ENCODE peak calls at places on chromosomes 6 and 20, in seven cellular contexts. One of them, this sample, is unnamed.

GRCh38 chr20:44644384-44645131 is 6.9 kb downstream of the ADA start:
- DNase-seq in stimulated activated CD4-positive, alpha-beta T cell treated with anti-CD3 and anti-CD28 coated beads, Interleukin-12 subunit alpha, Interleukin-12 subunit beta, amount 100 ng/mL, for 4 hours: no peak
- DNase-seq in iris pigment epithelial cell: no peak
- DNase-seq in activated CD4-positive, CD25-positive, alpha-beta regulatory T cell: no peak
- DNase-seq in NCI-H526 treated with DMSO at 0.1 percent for 48 hours: no peak
- DNase-seq in CD8-positive, alpha-beta T cell: peak; percentile 65
- DNase-seq in posterior vena cava: no peak
- DNase-seq in this sample: no peak

GRCh38 chr6:110488606-110489005 is 12.2 kb upstream of the SLC22A16 start:
- DNase-seq in stimulated activated CD4-positive, alpha-beta T cell treated with anti-CD3 and anti-CD28 coated beads, Interleukin-12 subunit alpha, Interleukin-12 subunit beta, amount 100 ng/mL, for 4 hours: no peak
- DNase-seq in iris pigment epithelial cell: no peak
- DNase-seq in activated CD4-positive, CD25-positive, alpha-beta regulatory T cell: no peak
- DNase-seq in NCI-H526 treated with DMSO at 0.1 percent for 48 hours: no peak
- DNase-seq in CD8-positive, alpha-beta T cell: no peak
- DNase-seq in posterior vena cava: no peak
- DNase-seq in this sample: no peak

GRCh38 chr6:168219167-168219566 is 100.4 kb downstream of the DACT2 start:
- DNase-seq in stimulated activated CD4-positive, alpha-beta T cell treated with anti-CD3 and anti-CD28 coated beads, Interleukin-12 subunit alpha, Interleukin-12 subunit beta, amount 100 ng/mL, for 4 hours: no peak
- DNase-seq in iris pigment epithelial cell: no peak
- DNase-seq in activated CD4-positive, CD25-positive, alpha-beta regulatory T cell: no peak
- DNase-seq in NCI-H526 treated with DMSO at 0.1 percent for 48 hours: no peak
- DNase-seq in CD8-positive, alpha-beta T cell: no peak
- DNase-seq in posterior vena cava: peak; percentile 91
- DNase-seq in this sample: no peak

GRCh38 chr6:43575105-43575771 is 600 bp downstream of the XPO5 start:
- DNase-seq in stimulated activated CD4-positive, alpha-beta T cell treated with anti-CD3 and anti-CD28 coated beads, Interleukin-12 subunit alpha, Interleukin-12 subunit beta, amount 100 ng/mL, for 4 hours: no peak
- DNase-seq in iris pigment epithelial cell: peak; percentile 25
- DNase-seq in activated CD4-positive, CD25-positive, alpha-beta regulatory T cell: peak; percentile 23
- DNase-seq in NCI-H526 treated with DMSO at 0.1 percent for 48 hours: peak; percentile 6
- DNase-seq in CD8-positive, alpha-beta T cell: no peak
- DNase-seq in posterior vena cava: peak; percentile 87
- DNase-seq in this sample: peak; percentile 11

GRCh38 chr6:23301546-23301945 is 732.2 kb downstream of the HDGFL1 start:
- DNase-seq in stimulated activated CD4-positive, alpha-beta T cell treated with anti-CD3 and anti-CD28 coated beads, Interleukin-12 subunit alpha, Interleukin-12 subunit beta, amount 100 ng/mL, for 4 hours: no peak
- DNase-seq in iris pigment epithelial cell: peak; percentile 41
- DNase-seq in activated CD4-positive, CD25-positive, alpha-beta regulatory T cell: no peak
- DNase-seq in NCI-H526 treated with DMSO at 0.1 percent for 48 hours: no peak
- DNase-seq in CD8-positive, alpha-beta T cell: no peak
- DNase-seq in posterior vena cava: no peak
- DNase-seq in this sample: no peak

GRCh38 chr6:151247510-151247909 is 7.7 kb downstream of the AKAP12 start:
- DNase-seq in stimulated activated CD4-positive, alpha-beta T cell treated with anti-CD3 and anti-CD28 coated beads, Interleukin-12 subunit alpha, Interleukin-12 subunit beta, amount 100 ng/mL, for 4 hours: no peak
- DNase-seq in iris pigment epithelial cell: no peak
- DNase-seq in activated CD4-positive, CD25-positive, alpha-beta regulatory T cell: no peak
- DNase-seq in NCI-H526 treated with DMSO at 0.1 percent for 48 hours: no peak
- DNase-seq in CD8-positive, alpha-beta T cell: no peak
- DNase-seq in posterior vena cava: no peak
- DNase-seq in this sample: no peak

GRCh38 chr6:36592221-36592655 is 1.9 kb upstream of the SRSF3 start:
- DNase-seq in stimulated activated CD4-positive, alpha-beta T cell treated with anti-CD3 and anti-CD28 coated beads, Interleukin-12 subunit alpha, Interleukin-12 subunit beta, amount 100 ng/mL, for 4 hours: no peak
- DNase-seq in iris pigment epithelial cell: no peak
- DNase-seq in activated CD4-positive, CD25-positive, alpha-beta regulatory T cell: no peak
- DNase-seq in NCI-H526 treated with DMSO at 0.1 percent for 48 hours: no peak
- DNase-seq in CD8-positive, alpha-beta T cell: no peak
- DNase-seq in posterior vena cava: no peak
- DNase-seq in this sample: peak; percentile 64

GRCh38 chr6:150975136-150975535 is 109.6 kb downstream of the MTHFD1L start:
- DNase-seq in stimulated activated CD4-positive, alpha-beta T cell treated with anti-CD3 and anti-CD28 coated beads, Interleukin-12 subunit alpha, Interleukin-12 subunit beta, amount 100 ng/mL, for 4 hours: no peak
- DNase-seq in iris pigment epithelial cell: no peak
- DNase-seq in activated CD4-positive, CD25-positive, alpha-beta regulatory T cell: no peak
- DNase-seq in NCI-H526 treated with DMSO at 0.1 percent for 48 hours: no peak
- DNase-seq in CD8-positive, alpha-beta T cell: no peak
- DNase-seq in posterior vena cava: no peak
- DNase-seq in this sample: no peak

GRCh38 chr6:109626311-109626710 is 64.7 kb downstream of the AK9 start:
- DNase-seq in stimulated activated CD4-positive, alpha-beta T cell treated with anti-CD3 and anti-CD28 coated beads, Interleukin-12 subunit alpha, Interleukin-12 subunit beta, amount 100 ng/mL, for 4 hours: no peak
- DNase-seq in iris pigment epithelial cell: no peak
- DNase-seq in activated CD4-positive, CD25-positive, alpha-beta regulatory T cell: no peak
- DNase-seq in NCI-H526 treated with DMSO at 0.1 percent for 48 hours: no peak
- DNase-seq in CD8-positive, alpha-beta T cell: no peak
- DNase-seq in posterior vena cava: no peak
- DNase-seq in this sample: no peak

GRCh38 chr6:167949121-167949684 is 48.3 kb upstream of the KIF25 start:
- DNase-seq in stimulated activated CD4-positive, alpha-beta T cell treated with anti-CD3 and anti-CD28 coated beads, Interleukin-12 subunit alpha, Interleukin-12 subunit beta, amount 100 ng/mL, for 4 hours: no peak
- DNase-seq in iris pigment epithelial cell: no peak
- DNase-seq in activated CD4-positive, CD25-positive, alpha-beta regulatory T cell: no peak
- DNase-seq in NCI-H526 treated with DMSO at 0.1 percent for 48 hours: no peak
- DNase-seq in CD8-positive, alpha-beta T cell: no peak
- DNase-seq in posterior vena cava: no peak
- DNase-seq in this sample: no peak

GRCh38 chr6:120129228-120129627 is 779.7 kb upstream of the MAN1A1 start:
- DNase-seq in stimulated activated CD4-positive, alpha-beta T cell treated with anti-CD3 and anti-CD28 coated beads, Interleukin-12 subunit alpha, Interleukin-12 subunit beta, amount 100 ng/mL, for 4 hours: no peak
- DNase-seq in iris pigment epithelial cell: no peak
- DNase-seq in activated CD4-positive, CD25-positive, alpha-beta regulatory T cell: no peak
- DNase-seq in NCI-H526 treated with DMSO at 0.1 percent for 48 hours: no peak
- DNase-seq in CD8-positive, alpha-beta T cell: no peak
- DNase-seq in posterior vena cava: no peak
- DNase-seq in this sample: no peak

GRCh38 chr6:56087421-56087820 is 160.0 kb downstream of the COL21A1 start:
- DNase-seq in stimulated activated CD4-positive, alpha-beta T cell treated with anti-CD3 and anti-CD28 coated beads, Interleukin-12 subunit alpha, Interleukin-12 subunit beta, amount 100 ng/mL, for 4 hours: no peak
- DNase-seq in iris pigment epithelial cell: peak; percentile 56
- DNase-seq in activated CD4-positive, CD25-positive, alpha-beta regulatory T cell: no peak
- DNase-seq in NCI-H526 treated with DMSO at 0.1 percent for 48 hours: no peak
- DNase-seq in CD8-positive, alpha-beta T cell: no peak
- DNase-seq in posterior vena cava: no peak
- DNase-seq in this sample: no peak

GRCh38 chr20:58743076-58743566 is 50.5 kb downstream of the NPEPL1 start:
- DNase-seq in stimulated activated CD4-positive, alpha-beta T cell treated with anti-CD3 and anti-CD28 coated beads, Interleukin-12 subunit alpha, Interleukin-12 subunit beta, amount 100 ng/mL, for 4 hours: no peak
- DNase-seq in iris pigment epithelial cell: no peak
- DNase-seq in activated CD4-positive, CD25-positive, alpha-beta regulatory T cell: no peak
- DNase-seq in NCI-H526 treated with DMSO at 0.1 percent for 48 hours: no peak
- DNase-seq in CD8-positive, alpha-beta T cell: no peak
- DNase-seq in posterior vena cava: no peak
- DNase-seq in this sample: no peak

GRCh38 chr6:74249658-74250057 is 553.7 kb downstream of the CD109 start:
- DNase-seq in stimulated activated CD4-positive, alpha-beta T cell treated with anti-CD3 and anti-CD28 coated beads, Interleukin-12 subunit alpha, Interleukin-12 subunit beta, amount 100 ng/mL, for 4 hours: no peak
- DNase-seq in iris pigment epithelial cell: peak; percentile 66
- DNase-seq in activated CD4-positive, CD25-positive, alpha-beta regulatory T cell: no peak
- DNase-seq in NCI-H526 treated with DMSO at 0.1 percent for 48 hours: peak; percentile 40
- DNase-seq in CD8-positive, alpha-beta T cell: no peak
- DNase-seq in posterior vena cava: no peak
- DNase-seq in this sample: no peak

GRCh38 chr6:6125495-6125894 is 118.8 kb upstream of the NRN1 start:
- DNase-seq in stimulated activated CD4-positive, alpha-beta T cell treated with anti-CD3 and anti-CD28 coated beads, Interleukin-12 subunit alpha, Interleukin-12 subunit beta, amount 100 ng/mL, for 4 hours: no peak
- DNase-seq in iris pigment epithelial cell: no peak
- DNase-seq in activated CD4-positive, CD25-positive, alpha-beta regulatory T cell: no peak
- DNase-seq in NCI-H526 treated with DMSO at 0.1 percent for 48 hours: no peak
- DNase-seq in CD8-positive, alpha-beta T cell: no peak
- DNase-seq in posterior vena cava: no peak
- DNase-seq in this sample: no peak

GRCh38 chr6:44022671-44023352 is 104.4 kb downstream of the MRPL14 start:
- DNase-seq in stimulated activated CD4-positive, alpha-beta T cell treated with anti-CD3 and anti-CD28 coated beads, Interleukin-12 subunit alpha, Interleukin-12 subunit beta, amount 100 ng/mL, for 4 hours: no peak
- DNase-seq in iris pigment epithelial cell: no peak
- DNase-seq in activated CD4-positive, CD25-positive, alpha-beta regulatory T cell: no peak
- DNase-seq in NCI-H526 treated with DMSO at 0.1 percent for 48 hours: no peak
- DNase-seq in CD8-positive, alpha-beta T cell: no peak
- DNase-seq in posterior vena cava: peak; percentile 50
- DNase-seq in this sample: no peak

GRCh38 chr6:147222160-147222838 is 18.1 kb downstream of the STXBP5 start:
- DNase-seq in stimulated activated CD4-positive, alpha-beta T cell treated with anti-CD3 and anti-CD28 coated beads, Interleukin-12 subunit alpha, Interleukin-12 subunit beta, amount 100 ng/mL, for 4 hours: no peak
- DNase-seq in iris pigment epithelial cell: peak; percentile 49
- DNase-seq in activated CD4-positive, CD25-positive, alpha-beta regulatory T cell: no peak
- DNase-seq in NCI-H526 treated with DMSO at 0.1 percent for 48 hours: no peak
- DNase-seq in CD8-positive, alpha-beta T cell: no peak
- DNase-seq in posterior vena cava: no peak
- DNase-seq in this sample: no peak

GRCh38 chr6:168607272-168608112 is 166.5 kb downstream of the SMOC2 start:
- DNase-seq in stimulated activated CD4-positive, alpha-beta T cell treated with anti-CD3 and anti-CD28 coated beads, Interleukin-12 subunit alpha, Interleukin-12 subunit beta, amount 100 ng/mL, for 4 hours: no peak
- DNase-seq in iris pigment epithelial cell: no peak
- DNase-seq in activated CD4-positive, CD25-positive, alpha-beta regulatory T cell: no peak
- DNase-seq in NCI-H526 treated with DMSO at 0.1 percent for 48 hours: no peak
- DNase-seq in CD8-positive, alpha-beta T cell: no peak
- DNase-seq in posterior vena cava: no peak
- DNase-seq in this sample: no peak

This sample was measured in posterior cingulate gyrus.